ENCODE peak calls at places on chromosome 17, in five cellular contexts. D is stimulated activated CD8-positive, alpha-beta memory T cell treated with anti-CD3 and anti-CD28 coated beads, Interleukin-2, amount 100 ng/mL, for 1 hour; U is cardiac septum; G is AML-193; F is activated CD4-positive, alpha-beta T cell treated with anti-CD3 and anti-CD28 coated beads, Interleukin-2, amount 10 ng/mL, durations not matched to agents 7 days and 5 days. B is an unnamed sample.

GRCh38 chr17:51585514-51586104 is 325.3 kb downstream of the UTP18 start:
- DNase-seq in F (no peak), D (no peak), G (no peak), U (no peak), B (peak)

GRCh38 chr17:13002761-13003453 is 14.9 kb downstream of the ELAC2 start:
- DNase-seq in G (no peak), F (peak), U (peak), D (no peak), B (no peak)

GRCh38 chr17:27329146-27329805 is 35.4 kb downstream of the WSB1 start:
- DNase-seq in F (no peak), G (no peak), U (no peak), D (no peak), B (no peak)

GRCh38 chr17:48500435-48501426 is 30.1 kb downstream of the HOXB1 start:
- DNase-seq in U (no peak), G (no peak), F (no peak), D (no peak), B (no peak)

GRCh38 chr17:73304438-73304837 is 7.4 kb downstream of the CDC42EP4 start:
- DNase-seq in D (no peak), G (no peak), F (no peak), U (no peak), B (no peak)

GRCh38 chr17:35540589-35541404 is 3.3 kb upstream of the SLFN12L start:
- DNase-seq in F (peak), D (no peak), G (peak), U (peak), B (peak)

GRCh38 chr17:21161498-21162393 is 35.0 kb downstream of the DHRS7B start:
- DNase-seq in D (no peak), U (no peak), G (no peak), F (no peak), B (no peak)

GRCh38 chr17:29760279-29760721 is 137.6 kb upstream of the CORO6 start:
- DNase-seq in U (no peak), F (peak), G (peak), D (peak), B (no peak)

B was measured in Kasumi-1.